ENCODE peak calls at places on chromosomes 13 and 19, in seven cellular contexts. One of them, this sample, is unnamed.

GRCh38 chr13:32284927-32285632 is 30.1 kb downstream of the ZAR1L start:
- DNase-seq in MCF 10A: peak
- DNase-seq in lower leg skin: no peak
- DNase-seq in RPMI8226: no peak
- DNase-seq in stimulated activated naive CD4-positive, alpha-beta T cell: no peak
- DNase-seq in aorta: no peak
- DNase-seq in iris pigment epithelial cell: peak
- DNase-seq in this sample: no peak

GRCh38 chr13:44620057-44620456 is 43.9 kb upstream of the TSC22D1 start:
- DNase-seq in RPMI8226: no peak
- DNase-seq in MCF 10A: no peak
- DNase-seq in aorta: no peak
- DNase-seq in stimulated activated naive CD4-positive, alpha-beta T cell: no peak
- DNase-seq in lower leg skin: no peak
- DNase-seq in iris pigment epithelial cell: no peak
- DNase-seq in this sample: no peak

GRCh38 chr13:77338961-77339401 is 12.1 kb upstream of the MYCBP2 start:
- DNase-seq in lower leg skin: no peak
- DNase-seq in iris pigment epithelial cell: no peak
- DNase-seq in RPMI8226: peak
- DNase-seq in stimulated activated naive CD4-positive, alpha-beta T cell: no peak
- DNase-seq in aorta: no peak
- DNase-seq in MCF 10A: no peak
- DNase-seq in this sample: no peak

GRCh38 chr19:16889429-16889882 is 657 bp downstream of the F2RL3 start:
- DNase-seq in lower leg skin: no peak
- DNase-seq in MCF 10A: peak
- DNase-seq in iris pigment epithelial cell: no peak
- DNase-seq in aorta: no peak
- DNase-seq in stimulated activated naive CD4-positive, alpha-beta T cell: no peak
- DNase-seq in RPMI8226: no peak
- DNase-seq in this sample: no peak

GRCh38 chr13:67023088-67023893 is 206.8 kb downstream of the PCDH9 start:
- DNase-seq in stimulated activated naive CD4-positive, alpha-beta T cell: no peak
- DNase-seq in RPMI8226: no peak
- DNase-seq in aorta: no peak
- DNase-seq in iris pigment epithelial cell: peak
- DNase-seq in lower leg skin: no peak
- DNase-seq in MCF 10A: peak
- DNase-seq in this sample: no peak

GRCh38 chr13:30364876-30365275 is 57.4 kb upstream of the UBE2L5 start:
- DNase-seq in stimulated activated naive CD4-positive, alpha-beta T cell: no peak
- DNase-seq in RPMI8226: no peak
- DNase-seq in lower leg skin: no peak
- DNase-seq in aorta: no peak
- DNase-seq in iris pigment epithelial cell: peak
- DNase-seq in MCF 10A: no peak
- DNase-seq in this sample: no peak

GRCh38 chr13:32426981-32427851 is 714 bp downstream of the N4BP2L1 start:
- DNase-seq in lower leg skin: peak
- DNase-seq in MCF 10A: no peak
- DNase-seq in RPMI8226: peak
- DNase-seq in stimulated activated naive CD4-positive, alpha-beta T cell: peak
- DNase-seq in aorta: peak
- DNase-seq in iris pigment epithelial cell: peak
- DNase-seq in this sample: peak

GRCh38 chr13:94537740-94538630 is 58.0 kb downstream of the TGDS start:
- DNase-seq in stimulated activated naive CD4-positive, alpha-beta T cell: no peak
- DNase-seq in iris pigment epithelial cell: no peak
- DNase-seq in lower leg skin: no peak
- DNase-seq in RPMI8226: no peak
- DNase-seq in aorta: no peak
- DNase-seq in MCF 10A: no peak
- DNase-seq in this sample: no peak